ENCODE peak calls at places on chromosomes 12 and 14, in seven cellular contexts. E is right lobe of liver, W is adrenal gland, U is A673, N is left ventricle myocardium inferior, B is cardiac muscle cell, D is prostate gland. A is an unnamed sample. For H3K4me1, the result is how much of the 10 kb centered on the place peaks cover.

GRCh38 chr12:30437044-30437443 is 258.6 kb downstream of the IPO8 start:
- DNase-seq in E (no peak), W (no peak), U (no peak), N (no peak), B (no peak), D (peak), A (no peak)

GRCh38 chr12:49673446-49674317 is 33.5 kb downstream of the FMNL3 start:
- DNase-seq in E (peak), W (peak), U (no peak), N (peak), B (peak), D (peak), A (no peak)

GRCh38 chr12:3464561-3464960 is 26.4 kb upstream of the PRMT8 start:
- DNase-seq in E (no peak), W (no peak), U (no peak), N (no peak), B (no peak), D (no peak), A (peak)

GRCh38 chr12:3606101-3606500 is 115.1 kb downstream of the PRMT8 start:
- DNase-seq in E (no peak), W (no peak), U (no peak), N (no peak), B (no peak), D (no peak), A (no peak)

GRCh38 chr14:102523200-102524025 is 13.8 kb upstream of the ANKRD9 start:
- DNase-seq in E (no peak), W (no peak), U (peak), N (no peak), B (no peak), D (no peak), A (no peak)

GRCh38 chr14:72907886-72908285 is 14.0 kb upstream of the DPF3 start:
- DNase-seq in E (no peak), W (no peak), U (peak), N (no peak), B (no peak), D (no peak), A (no peak)

GRCh38 chr12:45893240-45893639 is 97.1 kb downstream of the SCAF11 start:
- DNase-seq in E (no peak), W (peak), U (peak), N (no peak), B (no peak), D (no peak), A (no peak)

GRCh38 chr14:88164906-88165534 is 158.0 kb downstream of the KCNK10 start:
- DNase-seq in E (no peak), W (no peak), U (no peak), N (no peak), B (no peak), D (no peak), A (no peak)

GRCh38 chr14:102140027-102140749 is 491 bp downstream of the WDR20 start:
- DNase-seq in E (peak), W (peak), U (peak), N (peak), B (peak), D (peak), A (peak)

GRCh38 chr12:131013118-131013517 is 59.4 kb downstream of the ADGRD1 start:
- DNase-seq in E (no peak), W (no peak), U (no peak), N (no peak), B (no peak), D (no peak), A (peak)

GRCh38 chr12:93530358-93530757 is 42.1 kb upstream of the SOCS2 start:
- DNase-seq in E (no peak), W (no peak), U (no peak), N (no peak), B (no peak), D (no peak), A (no peak)

GRCh38 chr12:24903305-24904088 is 45.4 kb downstream of the BCAT1 start:
- DNase-seq in E (no peak), W (peak), U (no peak), N (no peak), B (no peak), D (no peak), A (no peak)

GRCh38 chr12:82174936-82175335 is 183.3 kb downstream of the CCDC59 start:
- DNase-seq in E (no peak), W (no peak), U (no peak), N (no peak), B (no peak), D (no peak), A (no peak)

GRCh38 chr12:121461048-121461447 is 61.1 kb downstream of the RNF34 start:
- DNase-seq in E (no peak), W (no peak), U (no peak), N (no peak), B (no peak), D (no peak), A (no peak)

GRCh38 chr12:39011161-39011560 is 105.8 kb upstream of the CPNE8 start:
- DNase-seq in E (no peak), W (no peak), U (no peak), N (no peak), B (no peak), D (no peak), A (no peak)

GRCh38 chr14:46580941-46581671 is 70.5 kb downstream of the RPL10L start:
- DNase-seq in E (no peak), W (peak), U (peak), N (no peak), B (peak), D (no peak), A (no peak)

GRCh38 chr12:124109760-124110159 is 136.7 kb downstream of the ZNF664 start:
- DNase-seq in E (no peak), W (no peak), U (peak), N (no peak), B (no peak), D (no peak), A (no peak)

GRCh38 chr12:49068879-49069506 is 786 bp downstream of the RHEBL1 start:
- DNase-seq in E (no peak), W (no peak), U (no peak), N (no peak), B (no peak), D (no peak), A (no peak)

GRCh38 chr12:14716848-14717444 is 20.5 kb upstream of the GUCY2C start:
- DNase-seq in E (peak), W (peak), U (peak), N (no peak), B (peak), D (peak), A (no peak)

GRCh38 chr14:101992708-101993107 is 28.3 kb downstream of the DYNC1H1 start:
- DNase-seq in E (no peak), W (no peak), U (no peak), N (no peak), B (no peak), D (no peak), A (no peak)

GRCh38 chr14:96926006-96926405 is 128.8 kb downstream of the VRK1 start:
- DNase-seq in E (no peak), W (no peak), U (no peak), N (no peak), B (no peak), D (no peak), A (no peak)

GRCh38 chr12:125861299-125862281 is 796.4 kb downstream of the AACS start:
- DNase-seq in E (peak), W (peak), U (no peak), N (peak), B (no peak), D (peak), A (peak)

GRCh38 chr12:93518725-93519124 is 51.4 kb downstream of the MRPL42 start:
- DNase-seq in E (no peak), W (peak), U (no peak), N (no peak), B (no peak), D (no peak), A (no peak)

DNA sequence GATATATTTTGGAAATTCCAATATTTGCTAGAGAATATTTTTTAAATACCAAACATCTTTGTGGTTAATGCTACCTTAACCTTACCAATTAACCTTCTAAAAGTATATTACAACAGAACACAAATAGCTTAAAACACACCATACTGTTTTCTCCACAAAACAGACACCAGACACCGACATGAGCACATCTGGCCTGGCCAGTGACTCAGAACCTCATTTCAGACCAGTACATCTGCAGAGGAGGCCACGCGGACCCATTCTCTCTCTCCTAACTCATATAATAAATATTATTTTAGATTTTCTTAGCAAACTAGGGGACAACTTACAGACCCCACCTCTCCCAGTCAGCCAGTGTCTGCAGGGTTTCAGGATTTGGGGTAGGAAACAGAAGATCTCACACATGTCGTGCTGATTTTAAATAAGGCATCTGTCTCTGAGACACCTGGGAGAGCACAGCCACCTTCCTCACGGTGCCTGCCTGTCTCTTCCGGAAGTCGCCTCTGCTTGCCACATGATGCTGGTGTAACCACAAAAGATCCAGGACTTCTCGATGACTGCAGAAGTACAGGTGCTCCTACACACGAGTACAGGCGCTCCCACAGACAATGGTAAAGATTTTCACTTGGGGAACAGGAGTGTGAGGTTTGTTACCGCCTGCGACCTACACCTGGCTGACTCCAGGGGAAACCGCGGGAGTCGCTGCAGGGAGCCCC is 9.7 kb upstream of the ANKLE2 start:
- DNase-seq in E (no peak), W (no peak), U (no peak), N (no peak), B (no peak), D (no peak), A (no peak)
- H3K4me1 ChIP-seq in E (under half), W (under half), U (under half), N (under half), B (under half), D (under half), A (under half)

GRCh38 chr14:74573421-74574091 is 38.5 kb downstream of the LTBP2 start:
- DNase-seq in E (no peak), W (no peak), U (no peak), N (no peak), B (no peak), D (no peak), A (peak)
- H3K4me1 ChIP-seq in E (under half), W (under half), U (under half), N (under half), B (under half), D (under half), A (half or more)

GRCh38 chr12:54038760-54039414 is 6.0 kb downstream of the HOXC5 start:
- DNase-seq in E (no peak), W (peak), U (no peak), N (no peak), B (no peak), D (no peak), A (no peak)

GRCh38 chr12:54038260-54038759 is 5.5 kb downstream of the HOXC5 start:
- DNase-seq in E (no peak), W (no peak), U (no peak), N (no peak), B (no peak), D (no peak), A (no peak)

GRCh38 chr12:54035561-54036377 is 2.9 kb downstream of the HOXC5 start:
- DNase-seq in E (no peak), W (no peak), U (no peak), N (no peak), B (no peak), D (no peak), A (no peak)

GRCh38 chr12:54036620-54037359 is 3.9 kb downstream of the HOXC5 start:
- DNase-seq in E (no peak), W (peak), U (peak), N (no peak), B (no peak), D (no peak), A (no peak)

GRCh38 chr12:54037360-54038259 is 4.8 kb downstream of the HOXC5 start:
- DNase-seq in E (no peak), W (no peak), U (no peak), N (no peak), B (no peak), D (no peak), A (no peak)
- H3K4me1 ChIP-seq in E (under half), W (under half), U (under half), N (under half), B (under half), D (under half), A (under half)

GRCh38 chr14:79899610-79900009 is 311.7 kb downstream of the DIO2 start:
- DNase-seq in E (no peak), W (no peak), U (no peak), N (no peak), B (no peak), D (no peak), A (no peak)
- H3K4me1 ChIP-seq in E (under half), W (under half), U (under half), N (under half), B (under half), D (under half), A (under half)

GRCh38 chr14:69091695-69092094 is 61.2 kb downstream of the DCAF5 start:
- DNase-seq in E (no peak), W (no peak), U (no peak), N (no peak), B (no peak), D (no peak), A (no peak)
- H3K4me1 ChIP-seq in E (under half), W (under half), U (under half), N (under half), B (under half), D (under half), A (under half)

DNA sequence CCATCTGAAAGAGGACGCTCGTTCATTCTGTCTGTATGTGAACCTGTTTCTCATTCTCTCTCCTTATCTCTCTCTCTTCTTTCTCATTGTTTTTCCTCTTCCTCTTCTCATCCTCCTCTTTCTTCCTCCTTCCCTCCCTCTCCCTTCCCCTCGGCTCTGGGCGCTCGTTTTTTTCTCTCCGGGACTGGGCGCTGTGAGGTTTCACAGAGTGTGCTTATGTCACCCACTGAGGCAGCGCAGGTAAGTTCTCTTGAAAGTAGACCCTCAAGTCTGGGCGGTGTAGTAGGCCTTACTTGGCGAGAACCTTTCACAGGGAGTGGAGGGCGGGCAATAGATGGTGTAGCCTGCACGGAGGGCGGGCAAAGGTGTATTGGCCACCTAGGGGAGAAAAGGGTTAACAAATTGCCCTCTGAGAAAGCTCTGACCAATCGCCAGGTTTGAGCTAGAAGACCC is 4.5 kb upstream of the SIX1 start:
- DNase-seq in E (no peak), W (no peak), U (no peak), N (no peak), B (no peak), D (no peak), A (no peak)
- H3K4me1 ChIP-seq in E (under half), W (under half), U (under half), N (half or more), B (under half), D (under half), A (under half)